ENCODE peak calls at places on chromosomes 7 and 10, in six cellular contexts. R, V, I, H, Q and U are unnamed samples.

GRCh38 chr7:77752016-77752415 is 46.2 kb downstream of the TMEM60 start:
- DNase-seq in H (no peak), R (no peak), Q (no peak), I (no peak), V (no peak), U (peak)

GRCh38 chr7:37818023-37818422 is 30.4 kb upstream of the NME8 start:
- DNase-seq in V (no peak), R (no peak), Q (no peak), H (no peak), I (no peak), U (no peak)

GRCh38 chr10:47247190-47248059 is 52.6 kb upstream of the GDF10 start:
- DNase-seq in H (no peak), Q (no peak), V (peak), I (no peak), R (no peak), U (no peak)

GRCh38 chr7:88789480-88790064 is 6.0 kb downstream of the TEX47 start:
- DNase-seq in H (peak), Q (no peak), I (no peak), R (no peak), V (no peak), U (no peak)

GRCh38 chr10:77297370-77297692 is 340.3 kb downstream of the KCNMA1 start:
- DNase-seq in H (peak), Q (no peak), R (no peak), I (no peak), V (no peak), U (no peak)

GRCh38 chr10:129332476-129332875 is 134.6 kb upstream of the MGMT start:
- DNase-seq in V (no peak), I (peak), R (no peak), Q (no peak), H (no peak), U (no peak)

GRCh38 chr10:8183241-8183704 is 128.8 kb downstream of the GATA3 start:
- DNase-seq in I (no peak), H (peak), Q (peak), R (no peak), V (peak), U (no peak)

GRCh38 chr7:100400656-100401055 is 27.4 kb downstream of the PILRA start:
- DNase-seq in I (peak), H (no peak), R (no peak), Q (no peak), V (no peak), U (no peak)

GRCh38 chr10:95289921-95290421 is 832 bp downstream of the PDLIM1 start:
- DNase-seq in V (no peak), I (no peak), R (no peak), Q (no peak), H (no peak), U (no peak)

GRCh38 chr10:125117941-125118630 is 42.3 kb downstream of the CTBP2 start:
- DNase-seq in H (no peak), V (no peak), R (no peak), I (no peak), Q (no peak), U (no peak)

GRCh38 chr7:91089382-91089963 is 174.8 kb upstream of the FZD1 start:
- DNase-seq in Q (no peak), V (no peak), I (peak), R (no peak), H (peak), U (no peak)

GRCh38 chr10:70558871-70559810 is 43.4 kb downstream of the PRF1 start:
- DNase-seq in I (peak), Q (peak), V (peak), R (peak), H (peak), U (peak)

GRCh38 chr10:34194259-34194658 is 620.8 kb downstream of the PARD3 start:
- DNase-seq in Q (no peak), H (peak), R (no peak), I (no peak), V (no peak), U (no peak)

GRCh38 chr7:134995239-134996096 is 9.2 kb downstream of the AGBL3 start:
- DNase-seq in I (no peak), Q (peak), H (no peak), V (no peak), R (no peak), U (no peak)

GRCh38 chr10:110003524-110003885 is 4.3 kb upstream of the ADD3 start:
- DNase-seq in R (no peak), H (no peak), V (no peak), Q (no peak), I (no peak), U (no peak)

GRCh38 chr7:37344886-37345579 is 103.6 kb downstream of the ELMO1 start:
- DNase-seq in H (no peak), R (no peak), I (no peak), Q (no peak), V (no peak), U (no peak)

GRCh38 chr7:134318443-134318842 is 1.7 kb upstream of the SLC35B4 start:
- DNase-seq in H (no peak), V (no peak), Q (no peak), I (no peak), R (no peak), U (no peak)

GRCh38 chr7:102230593-102230992 is 56.1 kb upstream of the SH2B2 start:
- DNase-seq in R (no peak), I (no peak), H (peak), V (no peak), Q (no peak), U (no peak)

GRCh38 chr10:80598084-80598798 is 60.5 kb downstream of the SH2D4B start:
- DNase-seq in V (no peak), Q (no peak), R (no peak), I (no peak), H (no peak), U (peak)

GRCh38 chr10:130127612-130128607 is 8.3 kb upstream of the GLRX3 start:
- DNase-seq in R (no peak), V (peak), I (peak), Q (peak), H (peak), U (no peak)

GRCh38 chr10:58157076-58157766 is 110.5 kb downstream of the IPMK start:
- DNase-seq in I (no peak), H (peak), R (no peak), V (no peak), Q (no peak), U (peak)

GRCh38 chr7:75611557-75612178 is 119.5 kb downstream of the SPDYE5 start:
- DNase-seq in H (no peak), I (peak), V (no peak), R (no peak), Q (no peak), U (no peak)

GRCh38 chr7:73700070-73700423 is 16.6 kb downstream of the BUD23 start:
- DNase-seq in V (no peak), R (no peak), Q (no peak), I (no peak), H (no peak), U (no peak)

GRCh38 chr10:92110039-92110794 is 180.7 kb downstream of the CPEB3 start:
- DNase-seq in I (no peak), V (no peak), R (no peak), H (peak), Q (no peak), U (no peak)